ENCODE peak calls at places on chromosome 21, in seven cellular contexts. L is iPS DF 6.9, P is Karpas-422, T is psoas muscle, F is colonic mucosa, X is GM06990, Q is testis. O is an unnamed sample.

GRCh38 chr21:23111070-23111605 is 2112.9 kb downstream of the NCAM2 start:
- DNase-seq in L (no peak), P (no peak), T (no peak), F (no peak), X (no peak), Q (no peak), O (no peak)

GRCh38 chr21:31710586-31710985 is 21.3 kb downstream of the SCAF4 start:
- DNase-seq in L (no peak), P (no peak), T (no peak), F (no peak), X (no peak), Q (no peak), O (no peak)

GRCh38 chr21:26553921-26554320 is 19.2 kb downstream of the CYYR1 start:
- DNase-seq in L (no peak), P (no peak), T (no peak), F (no peak), X (no peak), Q (no peak), O (no peak)

GRCh38 chr21:45846373-45847160 is 135.0 kb upstream of the COL6A1 start:
- DNase-seq in L (no peak), P (no peak), T (peak), F (no peak), X (no peak), Q (peak), O (peak)

GRCh38 chr21:45224189-45224938 is 63.3 kb downstream of the POFUT2 start:
- DNase-seq in L (no peak), P (no peak), T (no peak), F (no peak), X (no peak), Q (no peak), O (no peak)

GRCh38 chr21:32867587-32867986 is 96.0 kb upstream of the PAXBP1 start:
- DNase-seq in L (no peak), P (no peak), T (no peak), F (no peak), X (no peak), Q (no peak), O (no peak)

GRCh38 chr21:44263768-44264167 is 2.1 kb upstream of the DNMT3L start:
- DNase-seq in L (no peak), P (peak), T (no peak), F (no peak), X (no peak), Q (no peak), O (no peak)

GRCh38 chr21:44485254-44485793 is 30.0 kb downstream of the LRRC3 start:
- DNase-seq in L (peak), P (peak), T (no peak), F (peak), X (no peak), Q (peak), O (no peak)

GRCh38 chr21:17911628-17912027 is 92.5 kb upstream of the C21orf91 start:
- DNase-seq in L (no peak), P (no peak), T (no peak), F (no peak), X (no peak), Q (no peak), O (no peak)

GRCh38 chr21:46622226-46622625 is 13.2 kb upstream of the PRMT2 start:
- DNase-seq in L (no peak), P (no peak), T (no peak), F (no peak), X (no peak), Q (peak), O (no peak)

GRCh38 chr21:44723177-44724131 is 12.1 kb upstream of the TSPEAR start:
- DNase-seq in L (no peak), P (no peak), T (no peak), F (no peak), X (no peak), Q (peak), O (no peak)

GRCh38 chr21:10418649-10419048 is 102.7 kb upstream of the TPTE start:
- DNase-seq in L (no peak), P (peak), T (no peak), F (no peak), X (no peak), Q (no peak), O (no peak)

GRCh38 chr21:45831991-45832740 is 149.4 kb upstream of the COL6A1 start:
- DNase-seq in L (no peak), P (no peak), T (no peak), F (no peak), X (no peak), Q (peak), O (peak)

GRCh38 chr21:44556879-44557278 is 1.7 kb downstream of the KRTAP10-3 start:
- DNase-seq in L (no peak), P (no peak), T (no peak), F (no peak), X (no peak), Q (no peak), O (no peak)

GRCh38 chr21:14683021-14683420 is 136.9 kb upstream of the SAMSN1 start:
- DNase-seq in L (no peak), P (no peak), T (no peak), F (no peak), X (no peak), Q (no peak), O (no peak)

GRCh38 chr21:17513214-17514123 is 626 bp downstream of the CXADR start:
- DNase-seq in L (no peak), P (no peak), T (no peak), F (peak), X (peak), Q (peak), O (no peak)

GRCh38 chr21:37659874-37660273 is 256.4 kb downstream of the KCNJ6 start:
- DNase-seq in L (no peak), P (no peak), T (no peak), F (no peak), X (no peak), Q (no peak), O (no peak)

GRCh38 chr21:21163904-21164303 is 165.7 kb downstream of the NCAM2 start:
- DNase-seq in L (peak), P (peak), T (no peak), F (peak), X (no peak), Q (peak), O (peak)

GRCh38 chr21:27681841-27682240 is 715.0 kb upstream of the ADAMTS5 start:
- DNase-seq in L (no peak), P (no peak), T (no peak), F (no peak), X (no peak), Q (no peak), O (no peak)

GRCh38 chr21:44869860-44870747 is 3.4 kb downstream of the PTTG1IP start:
- DNase-seq in L (no peak), P (no peak), T (peak), F (no peak), X (no peak), Q (peak), O (peak)

GRCh38 chr21:45259206-45259795 is 28.4 kb downstream of the POFUT2 start:
- DNase-seq in L (no peak), P (no peak), T (no peak), F (no peak), X (no peak), Q (no peak), O (peak)

DNA sequence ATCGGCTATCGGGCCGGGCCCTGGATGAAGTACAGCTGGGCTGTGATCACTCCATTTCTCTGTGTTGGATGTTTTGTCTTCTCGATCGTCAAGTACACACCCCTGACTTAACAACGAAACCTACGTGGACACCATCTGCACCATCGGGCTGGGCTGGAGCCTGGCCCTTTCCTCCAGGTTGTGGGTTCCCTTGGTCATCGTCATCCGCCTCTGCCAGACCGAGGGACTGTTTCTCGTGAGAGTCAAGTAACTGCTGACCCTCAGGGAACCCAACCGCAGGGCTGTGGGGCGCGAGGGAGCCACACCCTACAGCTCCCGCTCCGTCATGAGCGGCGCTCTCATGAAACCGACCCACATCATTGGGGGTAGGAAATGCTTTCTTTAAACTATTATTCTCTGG is 842.4 kb upstream of the TMPRSS15 start:
- DNase-seq in L (no peak), P (no peak), T (no peak), F (no peak), X (no peak), Q (no peak), O (no peak)
- H3K4me3 ChIP-seq in L (no peak), P (no peak), T (no peak), F (no peak), X (no peak), Q (peak), O (no peak)

DNA sequence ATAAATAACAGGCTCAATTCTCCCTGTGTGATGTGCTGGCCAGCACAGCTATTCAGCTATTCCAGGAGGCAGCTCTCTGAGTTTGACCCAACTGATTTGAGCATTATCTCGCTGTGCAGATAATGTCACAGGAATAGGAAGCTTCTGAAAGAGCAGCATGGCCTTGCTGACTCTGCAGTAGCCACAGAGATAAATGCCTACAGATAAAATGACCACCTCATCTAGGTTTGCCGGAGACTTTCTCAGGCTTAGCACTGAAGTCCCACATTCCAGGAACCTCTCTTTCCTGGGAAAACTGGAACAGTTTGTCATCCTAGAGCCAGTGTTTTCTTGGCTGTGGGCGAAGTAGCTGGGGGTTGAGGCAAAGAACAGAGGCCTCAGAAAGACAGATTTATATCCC is 98.9 kb downstream of the MRPL39 start:
- DNase-seq in L (no peak), P (no peak), T (no peak), F (no peak), X (no peak), Q (peak), O (no peak)
- H3K4me3 ChIP-seq in L (no peak), P (no peak), T (no peak), F (no peak), X (peak), Q (no peak), O (no peak)

DNA sequence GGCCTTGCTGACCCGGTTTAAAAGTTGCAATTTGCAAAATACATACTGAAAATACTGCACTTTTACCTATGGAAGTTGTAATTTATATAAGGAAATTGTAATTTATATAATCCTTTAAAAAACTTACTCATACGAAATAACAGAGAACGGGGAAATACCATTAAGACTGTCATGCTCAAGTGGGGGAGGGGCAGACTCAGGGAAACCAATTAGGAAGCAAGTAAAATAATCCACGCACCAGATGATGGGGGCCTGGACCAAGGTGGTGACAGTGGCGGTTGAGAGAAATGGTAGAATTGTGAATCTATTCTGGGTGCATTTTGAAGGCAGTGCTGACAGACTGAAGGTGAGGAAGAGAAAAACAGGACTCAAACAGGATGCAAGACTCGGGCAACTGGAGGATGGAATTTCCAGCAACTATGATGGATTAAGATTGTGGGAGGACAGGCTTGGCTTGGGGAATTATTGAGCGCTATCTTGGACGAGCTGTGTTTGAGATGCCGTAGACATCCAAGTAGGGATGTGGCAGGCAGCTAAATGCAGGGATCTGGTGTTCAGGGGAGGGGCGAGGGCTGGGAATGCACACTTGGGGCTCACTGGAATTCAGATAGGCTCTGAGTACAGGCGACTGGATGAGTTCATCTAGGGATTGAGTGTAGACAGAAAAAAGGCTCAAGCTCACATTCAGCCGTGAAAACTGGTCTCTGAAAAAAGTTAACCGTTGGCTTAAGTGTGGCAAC is 1.0 kb downstream of the LCA5L start:
- DNase-seq in L (no peak), P (no peak), T (no peak), F (no peak), X (no peak), Q (no peak), O (no peak)
- H3K4me3 ChIP-seq in L (peak), P (peak), T (peak), F (peak), X (peak), Q (peak), O (peak)

GRCh38 chr21:38659936-38660332 is 145.8 kb upstream of the ETS2 start:
- DNase-seq in L (no peak), P (no peak), T (no peak), F (no peak), X (no peak), Q (no peak), O (no peak)
- H3K4me3 ChIP-seq in L (peak), P (no peak), T (peak), F (peak), X (no peak), Q (peak), O (no peak)

GRCh38 chr21:16419188-16419874 is 689.5 kb downstream of the USP25 start:
- DNase-seq in L (no peak), P (no peak), T (peak), F (peak), X (no peak), Q (peak), O (peak)

GRCh38 chr21:16418211-16418610 is 688.4 kb downstream of the USP25 start:
- DNase-seq in L (no peak), P (no peak), T (no peak), F (no peak), X (no peak), Q (no peak), O (no peak)

GRCh38 chr21:16422702-16423101 is 692.9 kb downstream of the USP25 start:
- DNase-seq in L (no peak), P (no peak), T (no peak), F (no peak), X (no peak), Q (peak), O (no peak)

GRCh38 chr21:16418663-16419062 is 688.9 kb downstream of the USP25 start:
- DNase-seq in L (no peak), P (no peak), T (no peak), F (no peak), X (no peak), Q (no peak), O (no peak)

GRCh38 chr21:16420086-16420724 is 690.4 kb downstream of the USP25 start:
- DNase-seq in L (no peak), P (no peak), T (peak), F (no peak), X (no peak), Q (peak), O (peak)
- H3K4me3 ChIP-seq in L (no peak), P (no peak), T (peak), F (no peak), X (no peak), Q (peak), O (peak)

GRCh38 chr21:41478319-41479177 is 29.4 kb downstream of the TMPRSS2 start:
- DNase-seq in L (no peak), P (no peak), T (no peak), F (peak), X (no peak), Q (no peak), O (no peak)

GRCh38 chr21:41475714-41476405 is 32.1 kb downstream of the TMPRSS2 start:
- DNase-seq in L (no peak), P (no peak), T (no peak), F (no peak), X (no peak), Q (no peak), O (no peak)

GRCh38 chr21:41477641-41478318 is 30.2 kb downstream of the TMPRSS2 start:
- DNase-seq in L (peak), P (no peak), T (no peak), F (no peak), X (no peak), Q (peak), O (no peak)

GRCh38 chr21:41470054-41470453 is 37.9 kb downstream of the TMPRSS2 start:
- DNase-seq in L (no peak), P (no peak), T (no peak), F (no peak), X (no peak), Q (no peak), O (no peak)

DNA sequence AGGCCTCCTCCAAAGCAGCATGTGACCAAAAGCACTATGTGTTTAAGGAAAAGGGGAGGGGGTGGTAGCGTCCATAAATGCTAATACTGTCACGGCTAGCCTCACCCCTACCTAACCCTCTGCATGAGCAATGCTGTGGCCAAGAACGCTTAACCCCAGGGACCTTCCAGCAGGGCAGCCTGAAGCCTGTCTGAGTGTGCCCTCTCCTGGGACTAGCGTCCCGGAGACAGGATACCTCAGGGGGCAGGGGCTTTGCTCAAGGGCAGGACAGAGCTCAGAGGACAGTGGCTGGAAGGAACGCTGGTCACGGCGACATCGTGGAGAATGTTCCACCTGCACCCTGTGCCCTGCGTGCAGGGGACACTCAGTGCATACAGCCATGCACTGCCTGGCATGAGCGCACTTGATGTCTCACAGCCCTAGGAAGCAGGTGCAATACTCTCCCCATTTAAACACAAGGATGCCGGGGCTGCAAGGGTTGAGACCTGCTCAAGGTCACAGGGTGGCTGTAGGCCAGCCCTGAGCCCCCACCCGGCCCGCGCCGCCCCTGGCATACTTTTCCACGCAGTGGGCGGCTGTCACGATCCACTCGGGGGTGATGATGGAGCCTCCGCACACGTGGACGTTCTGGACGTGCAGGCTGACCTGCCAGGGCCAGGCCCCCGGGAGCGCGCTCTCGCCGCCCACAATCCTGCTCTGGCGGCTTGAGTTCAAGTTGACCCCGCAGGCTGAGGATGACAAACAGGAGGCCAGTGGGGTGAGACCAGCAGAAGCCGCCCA is 35.0 kb downstream of the TMPRSS2 start:
- DNase-seq in L (no peak), P (no peak), T (no peak), F (no peak), X (no peak), Q (no peak), O (no peak)
- H3K4me3 ChIP-seq in L (no peak), P (no peak), T (no peak), F (no peak), X (no peak), Q (no peak), O (no peak)

GRCh38 chr21:42421018-42421793 is 17.5 kb downstream of the UBASH3A start:
- DNase-seq in L (no peak), P (no peak), T (no peak), F (peak), X (no peak), Q (no peak), O (no peak)

GRCh38 chr21:42424848-42425602 is 21.3 kb downstream of the UBASH3A start:
- DNase-seq in L (no peak), P (no peak), T (no peak), F (no peak), X (peak), Q (no peak), O (no peak)

GRCh38 chr21:42423197-42423675 is 19.5 kb downstream of the UBASH3A start:
- DNase-seq in L (no peak), P (no peak), T (no peak), F (no peak), X (no peak), Q (no peak), O (no peak)

GRCh38 chr21:42425603-42425985 is 21.9 kb downstream of the UBASH3A start:
- DNase-seq in L (no peak), P (no peak), T (no peak), F (no peak), X (no peak), Q (no peak), O (no peak)

DNA sequence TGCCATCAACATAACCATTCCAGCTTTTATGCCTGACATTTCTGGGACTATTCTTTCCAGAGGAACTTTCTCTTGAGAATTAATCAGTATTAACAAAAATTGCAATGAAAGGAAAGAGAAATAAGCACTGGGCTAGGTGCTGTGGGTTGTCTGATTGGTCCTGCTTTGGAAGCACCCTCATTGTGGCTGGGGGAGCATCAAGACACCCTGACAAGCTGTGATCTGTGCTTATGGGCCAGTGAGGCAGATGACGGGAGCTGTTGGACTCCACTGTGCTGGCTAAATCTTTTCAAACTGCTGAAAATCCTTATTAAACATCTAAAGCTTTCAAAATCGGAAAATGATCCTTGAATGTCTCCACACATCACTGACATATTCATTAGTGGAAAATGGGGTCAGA is 20.0 kb downstream of the UBASH3A start:
- DNase-seq in L (no peak), P (no peak), T (no peak), F (no peak), X (no peak), Q (no peak), O (no peak)
- H3K4me3 ChIP-seq in L (no peak), P (no peak), T (no peak), F (no peak), X (no peak), Q (no peak), O (no peak)

DNA sequence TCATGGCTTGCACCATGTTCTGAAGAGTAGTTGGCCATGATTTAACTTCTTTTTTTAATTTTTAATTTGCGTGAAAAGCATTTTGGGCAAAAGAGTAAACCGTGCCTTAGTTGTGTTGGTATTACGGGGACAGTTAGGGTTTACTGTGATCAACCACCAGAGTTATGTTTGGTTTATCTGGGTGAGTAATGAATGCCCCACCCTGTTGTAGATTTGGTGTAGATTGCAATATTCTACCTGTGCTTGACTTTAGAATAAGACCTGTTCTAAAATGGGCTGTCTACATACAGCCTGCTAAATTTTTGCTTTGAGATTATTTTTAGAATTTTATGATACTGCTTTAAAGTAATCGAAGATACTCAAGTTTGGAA is 1.4 kb downstream of the USP25 start:
- DNase-seq in L (no peak), P (peak), T (no peak), F (no peak), X (no peak), Q (no peak), O (no peak)
- H3K4me3 ChIP-seq in L (peak), P (peak), T (peak), F (peak), X (peak), Q (peak), O (peak)